ENCODE peak calls at places on chromosome 21, in six cellular contexts. X, H, D, J, U and O are unnamed samples.
A peak's percentile ranks its signal among the peaks of the same experiment; 100 is the strongest.

GRCh38 chr21:44510508-44511218 is 29.3 kb downstream of the KRTAP10-1 start:
- DNase-seq in X (no peak), H (peak; percentile 32), D (peak; percentile 90), J (peak; percentile 84), U (peak; percentile 20), O (peak; percentile 87)

GRCh38 chr21:42617476-42617875 is 35.9 kb upstream of the PDE9A start:
- DNase-seq in X (no peak), H (no peak), D (no peak), J (peak; percentile 52), U (no peak), O (no peak)

GRCh38 chr21:34073749-34074282 is 438 bp downstream of the MRPS6 start:
- DNase-seq in X (peak; percentile 56), H (no peak), D (peak; percentile 83), J (no peak), U (peak; percentile 31), O (peak; percentile 74)

GRCh38 chr21:33360871-33361602 is 36.3 kb downstream of the IFNAR1 start:
- DNase-seq in X (peak; percentile 66), H (peak; percentile 81), D (peak; percentile 87), J (peak; percentile 91), U (peak; percentile 66), O (peak; percentile 81)

GRCh38 chr21:38741976-38742309 is 63.8 kb upstream of the ETS2 start:
- DNase-seq in X (no peak), H (no peak), D (no peak), J (no peak), U (no peak), O (peak; percentile 38)

GRCh38 chr21:46054447-46054846 is 43.5 kb upstream of the COL6A2 start:
- DNase-seq in X (peak; percentile 75), H (no peak), D (no peak), J (peak; percentile 70), U (no peak), O (no peak)

GRCh38 chr21:44889625-44890337 is 16.3 kb upstream of the PTTG1IP start:
- DNase-seq in X (no peak), H (no peak), D (no peak), J (no peak), U (no peak), O (no peak)

GRCh38 chr21:32727478-32727727 is 410 bp downstream of the SYNJ1 start:
- DNase-seq in X (no peak), H (no peak), D (no peak), J (no peak), U (no peak), O (no peak)

GRCh38 chr21:25983745-25984144 is 186.8 kb downstream of the APP start:
- DNase-seq in X (no peak), H (peak; percentile 33), D (no peak), J (no peak), U (no peak), O (no peak)

GRCh38 chr21:46095106-46095719 is 2.7 kb upstream of the COL6A2 start:
- DNase-seq in X (peak; percentile 12), H (no peak), D (peak; percentile 4), J (peak; percentile 28), U (no peak), O (no peak)

GRCh38 chr21:35259452-35259851 is 210.3 kb upstream of the RUNX1 start:
- DNase-seq in X (no peak), H (no peak), D (no peak), J (no peak), U (no peak), O (peak; percentile 23)

GRCh38 chr21:45228171-45228641 is 59.5 kb downstream of the POFUT2 start:
- DNase-seq in X (no peak), H (peak; percentile 96), D (no peak), J (peak; percentile 95), U (no peak), O (peak; percentile 69)

GRCh38 chr21:32359719-32360260 is 33.0 kb downstream of the URB1 start:
- DNase-seq in X (no peak), H (no peak), D (peak; percentile 67), J (no peak), U (no peak), O (no peak)

GRCh38 chr21:28608646-28609045 is 384.0 kb downstream of the LTN1 start:
- DNase-seq in X (no peak), H (no peak), D (no peak), J (no peak), U (no peak), O (no peak)

GRCh38 chr21:37636152-37636860 is 269.7 kb downstream of the DYRK1A start:
- DNase-seq in X (no peak), H (peak; percentile 88), D (no peak), J (no peak), U (no peak), O (peak; percentile 66)

GRCh38 chr21:21101911-21102310 is 103.7 kb downstream of the NCAM2 start:
- DNase-seq in X (no peak), H (peak; percentile 65), D (peak; percentile 45), J (peak; percentile 79), U (peak; percentile 19), O (peak; percentile 43)

GRCh38 chr21:38837806-38838461 is 32.2 kb downstream of the ETS2 start:
- DNase-seq in X (no peak), H (no peak), D (no peak), J (peak; percentile 33), U (no peak), O (no peak)

GRCh38 chr21:15211491-15212133 is 146.8 kb upstream of the NRIP1 start:
- DNase-seq in X (no peak), H (no peak), D (no peak), J (peak; percentile 56), U (no peak), O (no peak)

GRCh38 chr21:27021046-27021445 is 54.2 kb upstream of the ADAMTS5 start:
- DNase-seq in X (no peak), H (no peak), D (no peak), J (no peak), U (no peak), O (no peak)

GRCh38 chr21:29797155-29797554 is 142.6 kb downstream of the GRIK1 start:
- DNase-seq in X (no peak), H (no peak), D (no peak), J (no peak), U (no peak), O (no peak)

GRCh38 chr21:42199488-42200463 is 19.2 kb upstream of the ABCG1 start:
- DNase-seq in X (no peak), H (peak; percentile 91), D (no peak), J (no peak), U (no peak), O (peak; percentile 56)